ENCODE peak calls at places on chromosome 3, in six cellular contexts. J is neuronal stem cell, I is H9, U is H1, H is trophoblast cell, E is IMR-90. A is an unnamed sample.
A peak's percentile ranks its signal among the peaks of the same experiment; 100 is the strongest.

GRCh38 chr3:108552267-108553159 is 36.7 kb downstream of the CIP2A start:
- DNase-seq in J (peak; percentile 31), I (no peak), U (no peak), H (peak; percentile 86), E (peak; percentile 56), A (peak; percentile 66)

GRCh38 chr3:45665101-45665572 is 24.1 kb upstream of the SACM1L start:
- DNase-seq in J (no peak), I (peak; percentile 69), U (no peak), H (peak; percentile 50), E (peak; percentile 39), A (peak; percentile 52)

GRCh38 chr3:61877359-61877770 is 316.0 kb downstream of the PTPRG start:
- DNase-seq in J (no peak), I (no peak), U (no peak), H (peak; percentile 11), E (no peak), A (peak; percentile 8)

GRCh38 chr3:22315925-22316324 is 564.9 kb upstream of the ZNF385D start:
- DNase-seq in J (no peak), I (no peak), U (no peak), H (no peak), E (no peak), A (no peak)

GRCh38 chr3:194772241-194773000 is 86.7 kb downstream of the FAM43A start:
- DNase-seq in J (no peak), I (no peak), U (no peak), H (no peak), E (no peak), A (no peak)

GRCh38 chr3:53202331-53203015 is 41.5 kb downstream of the PRKCD start:
- DNase-seq in J (no peak), I (no peak), U (no peak), H (no peak), E (no peak), A (no peak)

GRCh38 chr3:142319912-142320311 is 94.5 kb upstream of the GK5 start:
- DNase-seq in J (no peak), I (no peak), U (no peak), H (no peak), E (no peak), A (no peak)

GRCh38 chr3:73530030-73530411 is 94.7 kb downstream of the PDZRN3 start:
- DNase-seq in J (no peak), I (no peak), U (no peak), H (no peak), E (peak; percentile 82), A (peak; percentile 85)

GRCh38 chr3:13244695-13245449 is 171.6 kb upstream of the IQSEC1 start:
- DNase-seq in J (no peak), I (no peak), U (no peak), H (no peak), E (no peak), A (no peak)

GRCh38 chr3:57966823-57967222 is 41.4 kb upstream of the FLNB start:
- DNase-seq in J (no peak), I (no peak), U (no peak), H (no peak), E (peak; percentile 37), A (no peak)

GRCh38 chr3:32630266-32630665 is 54.7 kb upstream of the CNOT10 start:
- DNase-seq in J (no peak), I (no peak), U (no peak), H (peak; percentile 57), E (no peak), A (peak; percentile 4)

GRCh38 chr3:181823716-181824115 is 112.0 kb downstream of the SOX2 start:
- DNase-seq in J (no peak), I (no peak), U (no peak), H (no peak), E (no peak), A (no peak)

GRCh38 chr3:51378075-51378474 is 7.0 kb upstream of the MANF start:
- DNase-seq in J (no peak), I (no peak), U (no peak), H (no peak), E (no peak), A (no peak)

GRCh38 chr3:52843881-52844280 is 9.1 kb upstream of the MUSTN1 start:
- DNase-seq in J (no peak), I (no peak), U (no peak), H (no peak), E (no peak), A (no peak)

GRCh38 chr3:192133271-192133670 is 594.1 kb downstream of the FGF12 start:
- DNase-seq in J (no peak), I (no peak), U (no peak), H (no peak), E (no peak), A (no peak)

DNA sequence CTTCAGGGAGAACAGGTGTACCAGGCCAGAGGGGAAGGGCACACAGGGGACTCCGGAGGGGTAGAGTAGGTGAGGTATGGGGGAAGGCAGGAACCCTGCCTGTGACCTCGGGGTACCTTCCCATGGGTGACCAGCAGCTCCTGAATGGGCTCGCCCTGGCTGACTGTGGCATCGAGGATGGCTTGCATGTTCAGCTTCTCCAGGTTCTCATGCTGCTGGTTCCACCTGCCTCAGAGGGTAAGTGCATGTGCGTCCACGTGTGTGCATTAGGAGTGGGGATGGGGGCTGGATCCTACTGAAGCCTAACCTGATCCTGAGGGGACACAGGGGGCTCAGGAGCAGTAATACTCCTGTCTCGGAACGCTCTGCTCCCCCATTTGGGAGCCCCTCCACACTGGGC is 524 bp downstream of the ZMYND10 start:
- DNase-seq in J (no peak), I (no peak), U (no peak), H (no peak), E (no peak), A (no peak)
- H3K4me2 ChIP-seq in J (peak overlapping the region; percentile 96), I (peak overlapping the region; percentile 62), U (peak overlapping the region; percentile 96), H (peak overlapping the region; percentile 82), E (peak overlapping the region; percentile 99), A (peak overlapping the region; percentile 95)

DNA sequence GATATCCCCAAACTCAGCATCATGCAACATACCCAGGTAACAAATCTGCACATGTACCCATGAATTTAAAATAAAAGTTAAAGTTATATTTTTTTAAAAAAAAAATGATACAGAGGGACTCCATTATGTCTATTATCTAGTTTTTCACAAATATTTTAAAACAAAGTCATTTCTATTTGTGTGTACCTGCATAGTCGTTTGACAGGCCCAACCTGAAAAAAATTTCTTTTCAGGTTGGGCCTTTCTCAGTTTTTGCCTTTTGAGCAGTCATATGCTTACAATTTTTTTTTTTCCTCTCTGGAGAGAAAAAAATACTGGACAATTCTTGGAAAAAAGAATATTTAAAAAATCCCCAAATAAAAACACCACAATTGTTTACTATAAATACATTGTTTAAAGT is 459.5 kb downstream of the FOXP1 start:
- DNase-seq in J (no peak), I (no peak), U (no peak), H (peak; percentile 34), E (no peak), A (no peak)
- H4K91ac ChIP-seq in J (no peak overlapping the region), I (no peak overlapping the region), U (no peak overlapping the region), H (no peak overlapping the region), E (no peak overlapping the region), A (no peak overlapping the region)

GRCh38 chr3:60298141-60298540 is 953.1 kb downstream of the FHIT start:
- DNase-seq in J (no peak), I (no peak), U (no peak), H (no peak), E (no peak), A (no peak)

GRCh38 chr3:60291115-60291514 is 960.1 kb downstream of the FHIT start:
- DNase-seq in J (no peak), I (no peak), U (no peak), H (no peak), E (no peak), A (no peak)

GRCh38 chr3:60290093-60290492 is 961.2 kb downstream of the FHIT start:
- DNase-seq in J (no peak), I (no peak), U (no peak), H (no peak), E (no peak), A (no peak)

GRCh38 chr3:60289356-60289935 is 961.8 kb downstream of the FHIT start:
- DNase-seq in J (no peak), I (no peak), U (no peak), H (no peak), E (peak; percentile 22), A (no peak)

GRCh38 chr3:60294181-60294580 is 957.1 kb downstream of the FHIT start:
- DNase-seq in J (no peak), I (no peak), U (no peak), H (no peak), E (peak; percentile 85), A (peak; percentile 19)
- H3K4me2 ChIP-seq in J (no peak overlapping the region), I (no peak overlapping the region), U (no peak overlapping the region), H (no peak overlapping the region), E (peak overlapping the region; percentile 77), A (no peak overlapping the region)

GRCh38 chr3:102159810-102160451 is 274.9 kb upstream of the ZPLD1 start:
- DNase-seq in J (no peak), I (no peak), U (no peak), H (no peak), E (no peak), A (no peak)

GRCh38 chr3:102156426-102156825 is 278.4 kb upstream of the ZPLD1 start:
- DNase-seq in J (no peak), I (no peak), U (no peak), H (peak; percentile 77), E (peak; percentile 95), A (peak; percentile 91)

GRCh38 chr3:102162251-102162650 is 272.6 kb upstream of the ZPLD1 start:
- DNase-seq in J (no peak), I (no peak), U (no peak), H (no peak), E (no peak), A (no peak)

GRCh38 chr3:102161362-102162006 is 273.3 kb upstream of the ZPLD1 start:
- DNase-seq in J (no peak), I (no peak), U (no peak), H (peak; percentile 58), E (no peak), A (peak; percentile 23)

DNA sequence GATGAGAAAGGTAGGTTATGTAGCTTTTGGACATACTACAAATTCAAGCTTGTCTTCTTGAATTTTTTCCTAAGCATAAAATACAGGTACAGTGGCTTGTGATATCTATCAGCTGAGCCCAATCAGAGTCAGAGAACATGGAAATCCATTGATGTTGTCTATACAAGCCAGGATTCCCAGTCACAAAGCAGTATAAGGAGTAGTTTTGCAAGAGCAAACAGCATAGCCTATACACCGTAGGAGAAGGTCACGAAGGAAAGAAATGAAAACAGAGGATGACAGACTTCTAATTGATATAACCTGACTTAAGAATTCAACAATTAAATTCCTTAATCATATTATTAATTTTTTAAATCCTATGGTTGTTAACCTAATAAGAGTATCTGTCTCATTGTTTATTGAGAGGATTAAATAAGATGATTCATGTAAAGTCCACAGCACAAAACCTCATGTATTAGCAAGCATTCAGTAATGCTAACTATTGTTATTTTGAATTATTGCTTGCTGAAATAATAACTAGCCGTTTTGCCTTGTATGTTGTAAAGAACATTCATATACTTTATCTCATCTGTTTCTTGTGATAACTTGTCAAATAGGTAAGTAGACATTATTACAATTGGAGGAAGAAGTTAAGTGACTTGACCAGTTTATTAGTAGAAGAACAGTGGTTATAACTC is 276.6 kb upstream of the ZPLD1 start:
- DNase-seq in J (no peak), I (no peak), U (no peak), H (no peak), E (peak; percentile 39), A (peak; percentile 20)
- H4K91ac ChIP-seq in J (no peak overlapping the region), I (no peak overlapping the region), U (no peak overlapping the region), H (no peak overlapping the region), E (no peak overlapping the region), A (no peak overlapping the region)

GRCh38 chr3:135965129-135965505 is 411 bp upstream of the PPP2R3A start:
- DNase-seq in J (no peak), I (no peak), U (no peak), H (no peak), E (peak; percentile 26), A (no peak)
- H3K4me2 ChIP-seq in J (peak overlapping the region; percentile 32), I (peak overlapping the region; percentile 56), U (peak overlapping the region; percentile 59), H (peak overlapping the region; percentile 50), E (peak overlapping the region; percentile 80), A (peak overlapping the region; percentile 73)